ENCODE peak calls at places on chromosome 12, in five cellular contexts. D, E, Y, N and Z are unnamed samples.

GRCh38 chr12:6295187-6295811 is 15.2 kb upstream of the PLEKHG6 start:
- DNase-seq in E (peak), D (peak), Y (no peak), N (peak), Z (no peak)

GRCh38 chr12:95218164-95218851 is 701 bp downstream of the VEZT start:
- DNase-seq in E (no peak), N (no peak), Y (no peak), D (no peak), Z (peak)

GRCh38 chr12:12533238-12533829 is 29.3 kb downstream of the DUSP16 start:
- DNase-seq in N (peak), D (no peak), E (peak), Y (no peak), Z (no peak)

GRCh38 chr12:65229441-65229840 is 49.0 kb upstream of the MSRB3 start:
- DNase-seq in N (no peak), E (no peak), D (no peak), Y (no peak), Z (no peak)

GRCh38 chr12:123949118-123949774 is 23.4 kb downstream of the CCDC92 start:
- DNase-seq in N (no peak), D (no peak), E (no peak), Y (no peak), Z (no peak)

GRCh38 chr12:52277486-52278245 is 3.2 kb downstream of the KRT86 start:
- DNase-seq in D (no peak), N (no peak), Y (no peak), E (no peak), Z (no peak)

GRCh38 chr12:65740873-65741600 is 83.2 kb upstream of the HMGA2 start:
- DNase-seq in N (peak), D (peak), Y (peak), E (peak), Z (peak)

GRCh38 chr12:29662737-29663323 is 120.9 kb downstream of the TMTC1 start:
- DNase-seq in Y (no peak), E (no peak), N (no peak), D (no peak), Z (no peak)

GRCh38 chr12:91574391-91574790 is 391.8 kb upstream of the DCN start:
- DNase-seq in E (no peak), D (no peak), Y (no peak), N (no peak), Z (no peak)

GRCh38 chr12:118680361-118680963 is 300.9 kb upstream of the SRRM4 start:
- DNase-seq in D (no peak), Y (no peak), N (peak), E (peak), Z (no peak)

GRCh38 chr12:64729909-64730584 is 29.2 kb downstream of the GNS start:
- DNase-seq in Y (no peak), E (no peak), N (no peak), D (no peak), Z (no peak)

GRCh38 chr12:4486049-4486699 is 40.6 kb upstream of the FGF6 start:
- DNase-seq in Y (no peak), E (no peak), D (no peak), N (no peak), Z (no peak)

GRCh38 chr12:2794736-2795289 is at the start of gene FKBP4:
- DNase-seq in Y (peak), N (peak), E (peak), D (peak), Z (peak)

GRCh38 chr12:2794261-2794735 is 472 bp upstream of the FKBP4 start:
- DNase-seq in D (no peak), E (no peak), N (no peak), Y (peak), Z (no peak)

GRCh38 chr12:2796187-2796663 is 1.5 kb downstream of the FKBP4 start:
- DNase-seq in E (peak), N (no peak), D (no peak), Y (no peak), Z (peak)

GRCh38 chr12:2793561-2793960 is 1.2 kb upstream of the FKBP4 start:
- DNase-seq in Y (no peak), N (no peak), D (no peak), E (no peak), Z (no peak)

DNA sequence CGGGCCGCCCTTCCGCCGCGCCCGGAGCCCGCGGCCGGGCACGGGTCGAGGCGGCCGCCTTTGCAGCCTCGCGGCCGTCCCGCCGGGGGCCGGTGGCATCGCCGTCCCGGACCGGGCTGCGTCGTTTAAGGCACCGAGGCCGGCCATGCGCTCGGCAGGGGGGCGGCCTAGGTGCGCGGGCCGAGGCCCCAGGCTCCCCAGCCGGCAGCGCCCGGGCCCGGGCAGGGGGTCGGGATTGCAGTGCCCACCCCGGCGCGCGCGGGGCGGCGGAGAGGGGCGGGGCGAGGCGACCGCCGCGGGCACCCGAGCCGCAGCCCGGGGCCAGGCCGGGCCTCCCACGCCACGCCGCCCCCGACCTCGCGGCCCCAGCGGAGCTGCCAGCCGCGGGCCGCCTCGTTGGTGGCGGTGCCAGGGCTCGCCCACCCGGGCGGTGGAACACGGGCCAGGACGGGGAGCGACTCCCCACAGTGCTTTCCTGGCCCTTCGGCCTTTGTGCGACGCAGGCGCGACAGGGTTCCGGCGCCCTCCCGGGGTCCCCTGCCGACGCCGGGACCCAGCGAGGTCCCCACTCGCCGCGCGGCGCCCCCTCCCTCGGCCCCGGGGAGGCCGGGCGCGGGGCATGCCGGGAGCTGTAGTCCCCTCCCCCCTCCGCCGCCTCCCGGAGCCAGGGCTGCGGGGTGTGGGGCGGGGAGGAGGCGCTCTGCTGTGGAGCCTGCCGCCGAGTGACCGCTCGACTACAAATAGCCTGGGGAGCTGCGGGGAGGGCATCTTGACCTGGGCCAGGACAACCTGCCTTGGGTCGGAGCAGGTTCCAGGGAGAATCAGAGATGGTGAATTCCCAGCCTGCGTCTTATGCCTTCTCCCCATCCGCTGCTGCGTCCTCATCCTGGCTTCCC is 769 bp downstream of the FKBP4 start:
- DNase-seq in Y (peak), D (peak), N (peak), E (peak), Z (peak)
- TF ChIP-seq POLR2A in Y (no peak), D (no peak), N (no peak), E (peak), Z (peak)

GRCh38 chr12:39442895-39443703 is at the start of gene KIF21A:
- DNase-seq in E (peak), N (peak), Y (peak), D (peak), Z (peak)
- TF ChIP-seq POLR2A in E (peak), N (no peak), Y (peak), D (no peak), Z (peak)

GRCh38 chr12:56955631-56956256 is 1.7 kb downstream of the RDH16 start:
- DNase-seq in N (no peak), E (peak), D (no peak), Y (no peak), Z (no peak)
- TF ChIP-seq POLR2A in N (no peak), E (no peak), D (no peak), Y (no peak), Z (no peak)

GRCh38 chr12:133058203-133059125 is 21.2 kb downstream of the ZNF84 start:
- DNase-seq in Y (no peak), E (peak), N (no peak), D (no peak), Z (no peak)

GRCh38 chr12:133061954-133062353 is 18.8 kb upstream of the ZNF140 start:
- DNase-seq in E (no peak), Y (no peak), D (no peak), N (no peak), Z (no peak)

DNA sequence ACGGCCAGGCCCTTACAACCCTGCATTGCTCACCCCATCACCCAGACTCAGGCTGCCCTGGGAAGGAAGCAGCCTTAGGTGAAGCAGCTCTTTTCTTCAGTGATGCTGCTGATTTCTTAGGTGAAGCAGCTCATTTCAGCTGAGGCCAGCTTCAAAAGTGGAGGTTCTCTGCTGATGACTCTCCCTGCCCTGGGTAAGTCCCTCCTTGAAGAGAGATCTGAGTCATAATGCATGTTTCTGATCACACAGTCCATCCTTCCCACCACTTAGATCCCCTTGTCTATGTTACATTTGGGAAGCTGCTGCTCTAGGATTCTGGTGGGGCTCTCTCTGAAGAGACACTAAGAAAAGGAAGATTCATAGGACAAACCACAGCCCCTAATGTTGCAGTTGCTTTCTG is 17.2 kb upstream of the ZNF140 start:
- DNase-seq in D (no peak), E (no peak), Y (no peak), N (no peak), Z (no peak)
- TF ChIP-seq POLR2A in D (no peak), E (no peak), Y (no peak), N (no peak), Z (no peak)

DNA sequence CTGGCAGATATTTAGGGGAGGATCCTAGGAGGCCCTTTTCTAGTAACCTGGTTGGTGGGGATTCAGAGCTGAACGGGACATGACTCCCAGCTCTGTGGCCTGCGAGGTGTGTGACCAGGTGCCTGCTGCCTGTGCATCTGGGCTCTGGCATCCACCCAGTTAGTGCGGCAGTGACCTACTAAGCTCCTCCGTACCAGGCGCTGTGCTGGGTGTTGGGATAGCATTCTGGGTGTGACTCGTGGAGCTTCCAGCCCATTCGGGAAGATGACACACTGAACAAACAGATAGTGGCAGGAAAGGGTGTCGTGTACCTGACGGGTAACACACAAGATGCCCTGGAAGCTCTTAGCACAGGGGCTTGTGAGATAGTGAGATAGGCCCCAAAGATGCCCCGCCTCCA is 80.9 kb downstream of the ACACB start:
- DNase-seq in E (peak), D (no peak), Y (no peak), N (no peak), Z (no peak)
- TF ChIP-seq POLR2A in E (no peak), D (no peak), Y (no peak), N (no peak), Z (no peak)

GRCh38 chr12:46361667-46362034 is 10.9 kb downstream of the SLC38A2 start:
- DNase-seq in D (no peak), E (no peak), Y (no peak), N (no peak), Z (no peak)
- TF ChIP-seq POLR2A in D (no peak), E (no peak), Y (no peak), N (no peak), Z (no peak)